ENCODE peak calls at places on chromosomes 13 and 19, in seven cellular contexts. One of them, this sample, is unnamed.

GRCh38 chr19:2337329-2337707 is 8.8 kb downstream of the SPPL2B start:
- DNase-seq in HCT116: no peak
- DNase-seq in H1: no peak
- DNase-seq in GM23338: peak
- DNase-seq in K562: no peak
- DNase-seq in GM12878: no peak
- DNase-seq in endothelial cell of umbilical vein: no peak
- DNase-seq in this sample: no peak

GRCh38 chr19:38990949-38991697 is 15.6 kb upstream of the FBXO17 start:
- DNase-seq in HCT116: no peak
- DNase-seq in H1: no peak
- DNase-seq in GM23338: no peak
- DNase-seq in K562: no peak
- DNase-seq in GM12878: no peak
- DNase-seq in endothelial cell of umbilical vein: no peak
- DNase-seq in this sample: no peak

GRCh38 chr13:94537740-94538630 is 58.0 kb downstream of the TGDS start:
- DNase-seq in HCT116: no peak
- DNase-seq in H1: no peak
- DNase-seq in GM23338: no peak
- DNase-seq in K562: no peak
- DNase-seq in GM12878: no peak
- DNase-seq in endothelial cell of umbilical vein: no peak
- DNase-seq in this sample: no peak

GRCh38 chr19:16824658-16825311 is 4.4 kb upstream of the SIN3B start:
- DNase-seq in HCT116: no peak
- DNase-seq in H1: no peak
- DNase-seq in GM23338: no peak
- DNase-seq in K562: no peak
- DNase-seq in GM12878: no peak
- DNase-seq in endothelial cell of umbilical vein: peak
- DNase-seq in this sample: no peak

GRCh38 chr13:103030776-103031175 is 35.4 kb downstream of the SLC10A2 start:
- DNase-seq in HCT116: no peak
- DNase-seq in H1: no peak
- DNase-seq in GM23338: no peak
- DNase-seq in K562: no peak
- DNase-seq in GM12878: no peak
- DNase-seq in endothelial cell of umbilical vein: no peak
- DNase-seq in this sample: no peak

GRCh38 chr13:94966380-94966779 is 254.0 kb upstream of the SOX21 start:
- DNase-seq in HCT116: no peak
- DNase-seq in H1: no peak
- DNase-seq in GM23338: no peak
- DNase-seq in K562: no peak
- DNase-seq in GM12878: no peak
- DNase-seq in endothelial cell of umbilical vein: no peak
- DNase-seq in this sample: no peak

GRCh38 chr19:10289167-10289835 is 451 bp upstream of the ICAM5 start:
- DNase-seq in HCT116: peak
- DNase-seq in H1: no peak
- DNase-seq in GM23338: peak
- DNase-seq in K562: peak
- DNase-seq in GM12878: no peak
- DNase-seq in endothelial cell of umbilical vein: no peak
- DNase-seq in this sample: peak

GRCh38 chr13:42997381-42997780 is 5.3 kb upstream of the EPSTI1 start:
- DNase-seq in HCT116: no peak
- DNase-seq in H1: no peak
- DNase-seq in GM23338: no peak
- DNase-seq in K562: no peak
- DNase-seq in GM12878: no peak
- DNase-seq in endothelial cell of umbilical vein: peak
- DNase-seq in this sample: no peak

GRCh38 chr19:4139614-4140236 is 13.7 kb upstream of the CREB3L3 start:
- DNase-seq in HCT116: peak
- DNase-seq in H1: peak
- DNase-seq in GM23338: peak
- DNase-seq in K562: peak
- DNase-seq in GM12878: peak
- DNase-seq in endothelial cell of umbilical vein: peak
- DNase-seq in this sample: no peak

GRCh38 chr19:22784051-22784450 is at the start of gene ZNF99:
- DNase-seq in HCT116: no peak
- DNase-seq in H1: no peak
- DNase-seq in GM23338: no peak
- DNase-seq in K562: no peak
- DNase-seq in GM12878: no peak
- DNase-seq in endothelial cell of umbilical vein: no peak
- DNase-seq in this sample: no peak

GRCh38 chr13:88526186-88526852 is 855.1 kb downstream of the SLITRK5 start:
- DNase-seq in HCT116: no peak
- DNase-seq in H1: no peak
- DNase-seq in GM23338: peak
- DNase-seq in K562: no peak
- DNase-seq in GM12878: no peak
- DNase-seq in endothelial cell of umbilical vein: no peak
- DNase-seq in this sample: no peak

GRCh38 chr19:18251587-18252369 is 22.5 kb downstream of the IQCN start:
- DNase-seq in HCT116: peak
- DNase-seq in H1: peak
- DNase-seq in GM23338: peak
- DNase-seq in K562: peak
- DNase-seq in GM12878: peak
- DNase-seq in endothelial cell of umbilical vein: peak
- DNase-seq in this sample: peak

GRCh38 chr19:11375143-11375948 is 880 bp downstream of the SWSAP1 start:
- DNase-seq in HCT116: no peak
- DNase-seq in H1: no peak
- DNase-seq in GM23338: peak
- DNase-seq in K562: no peak
- DNase-seq in GM12878: no peak
- DNase-seq in endothelial cell of umbilical vein: peak
- DNase-seq in this sample: no peak

DNA sequence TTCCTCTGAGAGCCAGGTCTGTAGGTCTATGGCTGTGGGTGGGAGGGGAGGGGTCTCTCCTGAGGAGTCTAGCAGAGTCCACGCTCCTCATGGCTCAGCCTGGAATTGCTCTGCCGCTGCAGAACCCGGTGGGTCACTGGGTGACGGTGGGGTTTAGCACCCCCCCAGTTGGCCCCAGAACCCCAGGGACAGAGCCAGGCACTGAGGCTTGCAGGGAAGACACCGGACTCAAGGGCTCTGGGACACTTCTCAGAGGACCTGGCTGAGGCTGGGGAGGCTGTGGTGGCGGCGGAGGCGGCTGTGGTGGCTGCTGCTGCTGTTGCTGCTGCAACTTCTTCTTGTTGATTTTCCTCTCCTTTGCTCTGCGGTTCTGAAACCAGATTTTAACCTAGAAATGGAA is 6.1 kb downstream of the CDX2 start:
- DNase-seq in HCT116: no peak
- DNase-seq in H1: no peak
- DNase-seq in GM23338: no peak
- DNase-seq in K562: no peak
- DNase-seq in GM12878: no peak
- DNase-seq in endothelial cell of umbilical vein: no peak
- DNase-seq in this sample: no peak
- TF ChIP-seq EZH2 in HCT116: no peak
- TF ChIP-seq EZH2 in H1: peak
- TF ChIP-seq EZH2 in GM23338: no peak
- TF ChIP-seq EZH2 in K562: no peak
- TF ChIP-seq EZH2 in GM12878: no peak
- TF ChIP-seq EZH2 in endothelial cell of umbilical vein: no peak
- TF ChIP-seq EZH2 in this sample: no peak

GRCh38 chr19:46144756-46145155 is 3.3 kb upstream of the IGFL2 start:
- DNase-seq in HCT116: no peak
- DNase-seq in H1: no peak
- DNase-seq in GM23338: no peak
- DNase-seq in K562: no peak
- DNase-seq in GM12878: no peak
- DNase-seq in endothelial cell of umbilical vein: peak
- DNase-seq in this sample: no peak
- TF ChIP-seq POLR2AphosphoS5 in HCT116: no peak
- TF ChIP-seq POLR2AphosphoS5 in H1: no peak
- TF ChIP-seq POLR2AphosphoS5 in GM23338: no peak
- TF ChIP-seq POLR2AphosphoS5 in K562: no peak
- TF ChIP-seq POLR2AphosphoS5 in GM12878: no peak
- TF ChIP-seq POLR2AphosphoS5 in endothelial cell of umbilical vein: no peak
- TF ChIP-seq POLR2AphosphoS5 in this sample: no peak

GRCh38 chr13:77305276-77305675 is 21.6 kb downstream of the MYCBP2 start:
- DNase-seq in HCT116: no peak
- DNase-seq in H1: no peak
- DNase-seq in GM23338: no peak
- DNase-seq in K562: no peak
- DNase-seq in GM12878: no peak
- DNase-seq in endothelial cell of umbilical vein: peak
- DNase-seq in this sample: no peak
- H3K27ac ChIP-seq in HCT116: no peak
- H3K27ac ChIP-seq in H1: no peak
- H3K27ac ChIP-seq in GM23338: no peak
- H3K27ac ChIP-seq in K562: no peak
- H3K27ac ChIP-seq in GM12878: peak
- H3K27ac ChIP-seq in endothelial cell of umbilical vein: peak
- H3K27ac ChIP-seq in this sample: peak

GRCh38 chr19:15457701-15458484 is 6.5 kb downstream of the RASAL3 start:
- DNase-seq in HCT116: no peak
- DNase-seq in H1: no peak
- DNase-seq in GM23338: peak
- DNase-seq in K562: no peak
- DNase-seq in GM12878: no peak
- DNase-seq in endothelial cell of umbilical vein: no peak
- DNase-seq in this sample: no peak
- TF ChIP-seq EZH2 in HCT116: no peak
- TF ChIP-seq EZH2 in H1: peak
- TF ChIP-seq EZH2 in GM23338: peak
- TF ChIP-seq EZH2 in K562: no peak
- TF ChIP-seq EZH2 in GM12878: no peak
- TF ChIP-seq EZH2 in endothelial cell of umbilical vein: peak
- TF ChIP-seq EZH2 in this sample: no peak

This sample was measured in SK-N-MC.